ENCODE peak calls at places on chromosomes 12 and 14, in four cellular contexts. I, F, N and C are unnamed samples.

GRCh38 chr12:68378859-68379628 is 46.9 kb upstream of the MDM1 start:
- DNase-seq in I (no peak), F (no peak), N (no peak), C (no peak)

GRCh38 chr12:109756457-109756856 is 42.8 kb downstream of the FAM222A start:
- DNase-seq in I (no peak), F (no peak), N (no peak), C (no peak)

GRCh38 chr14:61065671-61066070 is 84.6 kb downstream of the SLC38A6 start:
- DNase-seq in I (no peak), N (no peak), F (no peak), C (no peak)

GRCh38 chr14:21825147-21825743 is 151.6 kb upstream of the OR4E1 start:
- DNase-seq in I (peak), F (no peak), N (no peak), C (peak)

GRCh38 chr12:57055834-57056233 is 5.9 kb upstream of the MYO1A start:
- DNase-seq in N (no peak), I (no peak), F (no peak), C (no peak)

GRCh38 chr12:91332305-91332704 is 149.7 kb upstream of the DCN start:
- DNase-seq in I (no peak), N (no peak), F (no peak), C (no peak)

GRCh38 chr12:4015225-4016076 is 142.3 kb upstream of the PARP11 start:
- DNase-seq in I (peak), N (no peak), F (no peak), C (no peak)

GRCh38 chr12:82461393-82461792 is 103.1 kb downstream of the METTL25 start:
- DNase-seq in F (no peak), I (peak), N (no peak), C (no peak)

GRCh38 chr12:112555621-112556233 is 137.0 kb downstream of the PTPN11 start:
- DNase-seq in I (no peak), N (no peak), F (no peak), C (no peak)

GRCh38 chr12:89960607-89961394 is 252.2 kb upstream of the ATP2B1 start:
- DNase-seq in I (no peak), N (no peak), F (no peak), C (no peak)

GRCh38 chr12:27733052-27733656 is 22.5 kb downstream of the MRPS35 start:
- DNase-seq in F (no peak), I (peak), N (no peak), C (peak)

GRCh38 chr14:65704412-65704811 is 291.9 kb downstream of the FUT8 start:
- DNase-seq in I (no peak), F (no peak), N (no peak), C (no peak)

GRCh38 chr12:85949253-85949652 is 75.2 kb downstream of the NTS start:
- DNase-seq in I (no peak), N (peak), F (no peak), C (peak)

GRCh38 chr12:1660304-1661187 is 30.3 kb upstream of the ADIPOR2 start:
- DNase-seq in N (no peak), F (no peak), I (peak), C (no peak)

GRCh38 chr12:120960657-120961056 is 17.7 kb upstream of the HNF1A start:
- DNase-seq in F (no peak), I (no peak), N (no peak), C (no peak)

GRCh38 chr12:49232940-49233841 is 31.7 kb upstream of the TUBA1C start:
- DNase-seq in I (peak), N (no peak), F (no peak), C (no peak)

GRCh38 chr12:9065607-9065856 is 50.2 kb downstream of the A2M start:
- DNase-seq in F (no peak), I (peak), N (no peak), C (no peak)

GRCh38 chr14:53796734-53797133 is 159.9 kb downstream of the BMP4 start:
- DNase-seq in I (no peak), F (no peak), N (no peak), C (no peak)

GRCh38 chr12:116370004-116370404 is 92.5 kb upstream of the MED13L start:
- DNase-seq in F (no peak), I (no peak), N (no peak), C (no peak)

GRCh38 chr12:56158926-56159461 is 835 bp downstream of the MYL6 start:
- DNase-seq in I (peak), F (no peak), N (no peak), C (peak)

GRCh38 chr14:90803249-90803648 is 13.0 kb downstream of the TTC7B start:
- DNase-seq in N (no peak), I (no peak), F (no peak), C (no peak)

GRCh38 chr12:123319826-123320225 is 44.8 kb downstream of the SBNO1 start:
- DNase-seq in F (no peak), N (no peak), I (no peak), C (no peak)

GRCh38 chr14:106846218-106846617 is 1319.8 kb downstream of the TMEM121 start:
- DNase-seq in N (no peak), F (no peak), I (no peak), C (no peak)

GRCh38 chr12:1801285-1801975 is 18.9 kb upstream of the LRTM2 start:
- DNase-seq in N (no peak), I (no peak), F (no peak), C (no peak)

GRCh38 chr12:24066865-24067264 is 117.4 kb upstream of the SOX5 start:
- DNase-seq in N (no peak), I (no peak), F (no peak), C (no peak)

GRCh38 chr12:117109943-117110342 is 10.7 kb upstream of the TESC start:
- DNase-seq in I (no peak), F (no peak), N (no peak), C (no peak)

GRCh38 chr14:68278568-68279436 is 459.2 kb downstream of the RAD51B start:
- DNase-seq in N (no peak), I (peak), F (no peak), C (no peak)

GRCh38 chr12:65817866-65818265 is 6.4 kb upstream of the HMGA2 start:
- DNase-seq in I (no peak), F (no peak), N (no peak), C (no peak)

GRCh38 chr14:49621114-49621881 is 699 bp downstream of the MGAT2 start:
- DNase-seq in F (no peak), I (no peak), N (no peak), C (no peak)

GRCh38 chr14:60565211-60565610 is 56.3 kb downstream of the SIX6 start:
- DNase-seq in F (no peak), N (no peak), I (no peak), C (no peak)

GRCh38 chr12:117967512-117967911 is 1.3 kb downstream of the KSR2 start:
- DNase-seq in N (no peak), I (no peak), F (no peak), C (no peak)

GRCh38 chr14:87133073-87133815 is 859.7 kb downstream of the GALC start:
- DNase-seq in I (no peak), F (no peak), N (no peak), C (no peak)

GRCh38 chr12:119179335-119180021 is 747 bp downstream of the HSPB8 start:
- DNase-seq in F (no peak), I (peak), N (no peak), C (peak)

GRCh38 chr14:104984056-104984894 is 1.3 kb upstream of the CLBA1 start:
- DNase-seq in F (no peak), I (no peak), N (no peak), C (no peak)

GRCh38 chr12:92110083-92110640 is 35.5 kb downstream of the BTG1 start:
- DNase-seq in I (no peak), F (no peak), N (no peak), C (no peak)

GRCh38 chr14:58724702-58725101 is 86.9 kb downstream of the DACT1 start:
- DNase-seq in N (no peak), I (no peak), F (no peak), C (no peak)

GRCh38 chr12:40107098-40107802 is 1.4 kb upstream of the SLC2A13 start:
- DNase-seq in N (peak), F (peak), I (peak), C (peak)

GRCh38 chr12:52900896-52901714 is 3.8 kb downstream of the KRT8 start:
- DNase-seq in I (peak), N (no peak), F (no peak), C (no peak)

GRCh38 chr12:52903855-52904508 is 894 bp downstream of the KRT8 start:
- DNase-seq in I (peak), N (no peak), F (peak), C (no peak)

GRCh38 chr12:52903285-52903854 is 1.5 kb downstream of the KRT8 start:
- DNase-seq in I (peak), F (no peak), N (peak), C (peak)

GRCh38 chr12:52900166-52900895 is 4.5 kb downstream of the KRT8 start:
- DNase-seq in I (no peak), F (no peak), N (no peak), C (no peak)

DNA sequence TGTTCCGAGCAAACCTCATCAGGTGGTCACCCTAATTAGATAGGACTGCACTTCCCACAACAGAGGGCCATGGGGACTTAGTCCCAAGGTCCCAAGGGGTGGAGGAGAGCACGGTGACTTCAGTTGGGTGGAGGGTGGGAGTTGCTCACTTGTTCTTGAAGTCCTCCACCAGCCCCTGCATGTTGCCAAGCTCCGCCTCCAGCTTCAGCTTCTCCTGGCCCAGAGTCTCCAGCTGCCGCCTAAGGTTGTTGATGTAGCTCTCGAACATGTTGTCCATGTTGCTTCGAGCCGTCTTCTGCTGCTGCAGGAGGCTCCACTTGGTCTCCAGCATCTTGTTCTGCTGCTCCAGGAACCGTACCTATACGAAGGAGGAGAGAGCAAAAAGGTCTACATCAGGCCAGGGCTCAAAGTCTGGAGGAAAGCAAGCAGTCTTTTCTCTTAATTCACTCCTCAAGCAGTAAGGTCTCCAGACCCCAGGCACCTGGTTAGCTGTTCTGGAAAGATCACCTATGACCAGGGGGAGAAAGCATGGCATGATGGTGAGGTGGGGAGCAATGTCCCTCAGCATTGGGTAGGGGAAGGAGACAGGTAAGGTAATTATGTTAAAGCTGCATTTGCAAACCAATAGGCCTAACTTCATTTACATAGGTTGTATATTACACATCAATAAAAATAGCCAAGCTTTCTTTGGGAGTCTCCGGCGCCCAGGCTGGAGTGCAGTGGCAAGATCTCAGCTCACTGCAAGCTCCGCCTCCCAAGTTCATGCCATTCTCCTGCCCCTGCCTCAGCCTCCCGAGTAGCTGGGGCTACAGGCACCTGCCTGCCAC is 2.9 kb downstream of the KRT8 start:
- DNase-seq in I (no peak), N (no peak), F (no peak), C (no peak)
- H3K4me3 ChIP-seq in I (peak), N (no peak), F (no peak), C (no peak)

DNA sequence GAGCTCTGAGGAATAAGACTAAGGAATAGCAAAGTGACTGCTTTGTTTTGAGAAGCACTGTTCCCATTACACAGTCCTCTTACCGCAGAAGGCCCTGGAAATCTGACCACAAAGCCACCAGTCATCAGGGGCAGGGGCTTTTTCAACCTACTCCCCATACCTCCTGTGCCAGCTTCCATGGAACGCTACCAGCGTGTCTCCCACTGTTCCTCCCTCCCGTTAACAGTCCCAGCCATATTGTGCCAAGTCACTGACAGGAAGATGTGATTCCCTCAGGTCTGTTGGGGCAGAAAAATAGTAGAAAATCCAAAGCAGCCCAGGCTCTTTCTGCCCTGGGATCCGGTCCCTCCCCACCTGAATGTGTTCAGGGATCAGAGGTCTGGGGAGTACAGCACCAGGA is 46.6 kb upstream of the VPS33A start:
- DNase-seq in F (no peak), I (no peak), N (no peak), C (no peak)
- TF ChIP-seq SUZ12 in F (no peak), I (no peak), N (no peak), C (no peak)

GRCh38 chr12:75571204-75571603 is 59.8 kb upstream of the KRR1 start:
- DNase-seq in F (no peak), N (no peak), I (peak), C (no peak)

GRCh38 chr12:75568387-75568786 is 57.0 kb upstream of the KRR1 start:
- DNase-seq in I (no peak), F (no peak), N (no peak), C (no peak)

GRCh38 chr12:75571651-75572050 is 60.2 kb upstream of the KRR1 start:
- DNase-seq in N (no peak), F (no peak), I (no peak), C (no peak)

GRCh38 chr12:75565795-75566194 is 54.4 kb upstream of the KRR1 start:
- DNase-seq in I (no peak), F (no peak), N (no peak), C (no peak)

DNA sequence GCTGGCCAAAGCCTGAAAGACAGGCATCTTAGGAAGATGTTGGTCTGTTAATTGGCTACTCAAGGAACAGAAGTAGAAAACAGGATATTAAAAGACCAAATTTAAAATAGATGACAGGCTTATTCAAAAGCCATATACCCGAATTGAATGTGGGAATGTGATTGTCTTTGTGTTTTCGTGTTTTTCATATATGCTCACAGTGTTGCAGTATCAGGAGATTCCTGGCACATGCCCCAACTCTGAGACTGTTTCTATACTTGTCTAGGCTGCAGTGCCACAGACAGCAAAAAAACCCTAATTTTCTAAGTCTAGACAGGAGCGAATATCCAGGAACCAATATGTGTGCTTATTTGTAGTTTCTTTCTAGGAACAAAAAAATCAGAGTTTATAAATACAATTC is 57.4 kb upstream of the KRR1 start:
- DNase-seq in F (no peak), N (no peak), I (no peak), C (no peak)
- H3K4me3 ChIP-seq in F (no peak), N (no peak), I (no peak), C (no peak)

GRCh38 chr14:81161749-81162148 is 59.0 kb downstream of the GTF2A1 start:
- DNase-seq in I (no peak), F (no peak), N (no peak), C (no peak)
- TF ChIP-seq SUZ12 in I (no peak), F (no peak), N (no peak), C (no peak)